ENCODE peak calls at places on chromosomes 1 and 21, in seven cellular contexts. W, O, U, I, B, S and K are unnamed samples.
A peak's percentile ranks its signal among the peaks of the same experiment; 100 is the strongest.

GRCh38 chr1:201488817-201489581 is 17.9 kb downstream of the CSRP1 start:
- DNase-seq in B (no peak), S (peak; percentile 100), W (peak; percentile 98), O (no peak), I (no peak), U (no peak), K (no peak)

GRCh38 chr1:234589854-234590620 is 19.9 kb downstream of the IRF2BP2 start:
- DNase-seq in S (peak; percentile 83), O (peak; percentile 67), W (no peak), B (no peak), I (no peak), U (no peak), K (peak; percentile 58)

GRCh38 chr1:203322480-203323179 is 17.3 kb downstream of the BTG2 start:
- DNase-seq in B (no peak), S (no peak), I (no peak), O (peak; percentile 72), U (no peak), W (no peak), K (no peak)

GRCh38 chr1:27391511-27392095 is 819 bp upstream of the GPR3 start:
- DNase-seq in B (no peak), U (no peak), S (no peak), O (peak; percentile 65), I (peak; percentile 67), W (no peak), K (no peak)

GRCh38 chr1:164440222-164440621 is 118.8 kb upstream of the PBX1 start:
- DNase-seq in S (peak; percentile 29), W (peak; percentile 69), U (no peak), I (no peak), O (peak; percentile 10), B (no peak), K (peak; percentile 27)

GRCh38 chr1:7253988-7254587 is 468.8 kb downstream of the CAMTA1 start:
- DNase-seq in U (no peak), O (no peak), S (no peak), I (no peak), B (no peak), W (no peak), K (no peak)

GRCh38 chr1:64569376-64569775 is 99.4 kb downstream of the CACHD1 start:
- DNase-seq in I (no peak), U (no peak), O (no peak), S (no peak), W (no peak), B (no peak), K (no peak)

GRCh38 chr1:41957568-41957967 is 38.8 kb upstream of the HIVEP3 start:
- DNase-seq in I (no peak), U (no peak), W (no peak), S (peak; percentile 79), O (no peak), B (no peak), K (no peak)

GRCh38 chr1:200380589-200381021 is 29.2 kb downstream of the ZNF281 start:
- DNase-seq in W (no peak), S (no peak), O (no peak), I (no peak), U (no peak), B (no peak), K (no peak)

GRCh38 chr1:12477936-12478611 is 139.9 kb downstream of the DHRS3 start:
- DNase-seq in O (no peak), S (peak; percentile 75), W (peak; percentile 65), B (no peak), I (no peak), U (no peak), K (peak; percentile 98)

GRCh38 chr21:44653123-44653522 is 1.3 kb downstream of the KRTAP12-4 start:
- DNase-seq in W (no peak), S (no peak), I (no peak), B (no peak), U (no peak), O (no peak), K (no peak)

GRCh38 chr1:46131093-46131492 is 1.3 kb downstream of the PIK3R3 start:
- DNase-seq in W (no peak), U (no peak), O (peak; percentile 19), B (no peak), I (no peak), S (no peak), K (peak; percentile 7)

GRCh38 chr1:26349886-26350244 is 4.1 kb downstream of the CRYBG2 start:
- DNase-seq in S (no peak), U (no peak), I (no peak), B (no peak), O (no peak), W (no peak), K (no peak)

GRCh38 chr1:54384921-54385726 is 21.1 kb downstream of the SSBP3 start:
- DNase-seq in U (no peak), S (no peak), O (no peak), B (no peak), W (no peak), I (no peak), K (no peak)

GRCh38 chr1:28456078-28456477 is 49.8 kb upstream of the RCC1 start:
- DNase-seq in B (no peak), O (no peak), W (no peak), U (no peak), I (no peak), S (peak; percentile 42), K (no peak)

GRCh38 chr1:178502330-178502714 is 5.6 kb upstream of the CLEC20A start:
- DNase-seq in O (no peak), S (no peak), U (no peak), W (no peak), B (no peak), I (no peak), K (no peak)

GRCh38 chr1:200154069-200154767 is 126.7 kb downstream of the NR5A2 start:
- DNase-seq in S (peak; percentile 40), W (no peak), I (no peak), O (no peak), B (no peak), U (no peak), K (peak; percentile 2)

GRCh38 chr1:182368903-182369302 is 22.7 kb downstream of the GLUL start:
- DNase-seq in I (no peak), S (no peak), W (no peak), B (no peak), O (no peak), U (no peak), K (no peak)

GRCh38 chr1:226629896-226630550 is 81.5 kb downstream of the STUM start:
- DNase-seq in O (no peak), U (no peak), I (no peak), B (no peak), S (no peak), W (no peak), K (no peak)

GRCh38 chr1:78005755-78006154 is 1.0 kb downstream of the DNAJB4 start:
- DNase-seq in S (peak; percentile 57), U (no peak), I (no peak), W (peak; percentile 74), O (peak; percentile 8), B (no peak), K (peak; percentile 20)

GRCh38 chr1:85109475-85109874 is 61.2 kb upstream of the MCOLN3 start:
- DNase-seq in B (no peak), U (no peak), S (peak; percentile 37), I (peak; percentile 63), W (peak; percentile 40), O (peak; percentile 60), K (peak; percentile 44)

GRCh38 chr1:82042306-82042705 is 241.6 kb downstream of the ADGRL2 start:
- DNase-seq in U (no peak), I (no peak), B (no peak), O (no peak), S (no peak), W (no peak), K (no peak)

GRCh38 chr1:185581961-185582725 is 152.0 kb upstream of the HMCN1 start:
- DNase-seq in I (no peak), S (no peak), U (no peak), W (no peak), O (no peak), B (no peak), K (no peak)

GRCh38 chr1:110237406-110238152 is 27.5 kb downstream of the KCNC4 start:
- DNase-seq in W (no peak), B (no peak), U (no peak), O (no peak), I (no peak), S (no peak), K (no peak)

GRCh38 chr21:44539991-44540666 is at the start of gene KRTAP10-1:
- DNase-seq in S (no peak), W (no peak), B (no peak), I (no peak), U (no peak), O (no peak), K (no peak)

GRCh38 chr1:238951809-238952208 is 434.6 kb upstream of the CHRM3 start:
- DNase-seq in I (no peak), B (no peak), O (peak; percentile 24), U (no peak), S (peak; percentile 65), W (peak; percentile 27), K (peak; percentile 45)

GRCh38 chr1:47969478-47969877 is 27.7 kb downstream of the TRABD2B start:
- DNase-seq in O (no peak), I (no peak), W (no peak), U (no peak), S (no peak), B (no peak), K (no peak)

GRCh38 chr1:53732912-53733317 is 6.0 kb downstream of the GLIS1 start:
- DNase-seq in W (no peak), U (no peak), I (no peak), S (peak; percentile 54), B (no peak), O (no peak), K (no peak)

GRCh38 chr21:38208118-38208517 is 48.7 kb upstream of the KCNJ15 start:
- DNase-seq in W (no peak), I (no peak), U (no peak), B (no peak), O (no peak), S (no peak), K (no peak)